ENCODE peak calls at places on chromosomes 11 and 22, in nine cellular contexts. S, N, H, Z, D, O, W, G and I are unnamed samples.

GRCh38 chr11:35794850-35795249 is 132.3 kb downstream of the TRIM44 start:
- DNase-seq in H (peak; percentile 45), N (no peak), S (peak; percentile 48), O (peak; percentile 54), G (peak; percentile 74), W (no peak), Z (no peak), D (no peak), I (no peak)

GRCh38 chr11:120858740-120859139 is 165.2 kb upstream of the TBCEL start:
- DNase-seq in N (no peak), H (peak; percentile 24), O (no peak), G (peak; percentile 15), Z (no peak), W (no peak), D (no peak), S (peak; percentile 68), I (no peak)

GRCh38 chr11:121449123-121449522 is 3.0 kb upstream of the SORL1 start:
- DNase-seq in H (no peak), O (no peak), Z (no peak), N (no peak), S (no peak), G (no peak), D (no peak), W (no peak), I (no peak)

GRCh38 chr11:117946196-117946841 is 17.1 kb upstream of the TMPRSS13 start:
- DNase-seq in H (no peak), N (no peak), D (no peak), O (no peak), W (no peak), G (no peak), S (no peak), Z (no peak), I (no peak)

GRCh38 chr11:62505112-62505783 is 41.4 kb downstream of the AHNAK start:
- DNase-seq in N (no peak), O (no peak), H (no peak), S (peak; percentile 28), W (no peak), G (no peak), Z (no peak), D (peak; percentile 28), I (no peak)

GRCh38 chr22:41781508-41781906 is 19.0 kb upstream of the CCDC134 start:
- DNase-seq in O (no peak), D (no peak), G (no peak), N (no peak), W (no peak), H (no peak), S (no peak), Z (no peak), I (no peak)

GRCh38 chr11:70307176-70307575 is 36.7 kb downstream of the PPFIA1 start:
- DNase-seq in N (no peak), H (no peak), D (no peak), O (no peak), G (peak; percentile 60), W (no peak), S (no peak), Z (peak; percentile 52), I (no peak)

GRCh38 chr11:128086794-128087193 is 500.6 kb downstream of the ETS1 start:
- DNase-seq in N (no peak), W (no peak), G (no peak), H (no peak), Z (no peak), D (no peak), S (no peak), O (no peak), I (no peak)

GRCh38 chr11:119599864-119600593 is 129.0 kb downstream of the NECTIN1 start:
- DNase-seq in N (no peak), D (no peak), S (no peak), Z (no peak), G (no peak), O (no peak), W (no peak), H (no peak), I (no peak)

GRCh38 chr11:120835601-120836228 is 188.2 kb upstream of the TBCEL start:
- DNase-seq in Z (no peak), W (no peak), O (no peak), H (no peak), D (no peak), G (no peak), S (peak; percentile 55), N (no peak), I (no peak)